ENCODE peak calls at places on chromosomes 5 and 9, in eight cellular contexts. Y is suprapubic skin, V is kidney epithelial cell, O is psoas muscle, A is foreskin fibroblast, B is fibroblast of lung, K is tibial nerve, T is pancreas. U is an unnamed sample.

GRCh38 chr5:115423051-115423450 is 121.5 kb downstream of the FEM1C start:
- DNase-seq in Y (no peak), V (no peak), O (no peak), A (peak), B (no peak), K (no peak), T (no peak), U (no peak)

GRCh38 chr5:172038167-172038566 is 31.7 kb upstream of the FBXW11 start:
- DNase-seq in Y (no peak), V (no peak), O (no peak), A (no peak), B (no peak), K (no peak), T (no peak), U (no peak)

GRCh38 chr5:151250346-151251000 is 2.5 kb upstream of the GM2A start:
- DNase-seq in Y (no peak), V (no peak), O (no peak), A (no peak), B (no peak), K (no peak), T (no peak), U (no peak)

GRCh38 chr5:1110930-1111726 is 735 bp downstream of the SLC12A7 start:
- DNase-seq in Y (no peak), V (no peak), O (no peak), A (peak), B (no peak), K (no peak), T (peak), U (no peak)

GRCh38 chr5:131280417-131280816 is 16.6 kb downstream of the CDC42SE2 start:
- DNase-seq in Y (no peak), V (no peak), O (no peak), A (no peak), B (no peak), K (no peak), T (no peak), U (no peak)

GRCh38 chr5:82673460-82673859 is 395.3 kb upstream of the RPS23 start:
- DNase-seq in Y (no peak), V (no peak), O (no peak), A (no peak), B (no peak), K (no peak), T (no peak), U (no peak)

GRCh38 chr9:122393284-122393983 is 22.6 kb downstream of the PTGS1 start:
- DNase-seq in Y (no peak), V (no peak), O (no peak), A (no peak), B (no peak), K (no peak), T (no peak), U (no peak)

GRCh38 chr9:122332643-122333042 is 38.2 kb upstream of the PTGS1 start:
- DNase-seq in Y (no peak), V (no peak), O (no peak), A (no peak), B (no peak), K (no peak), T (no peak), U (no peak)

GRCh38 chr9:76090909-76091308 is 200.4 kb downstream of the PCSK5 start:
- DNase-seq in Y (no peak), V (no peak), O (no peak), A (no peak), B (no peak), K (no peak), T (no peak), U (no peak)

GRCh38 chr9:36867672-36868471 is 166.2 kb downstream of the PAX5 start:
- DNase-seq in Y (no peak), V (no peak), O (peak), A (no peak), B (no peak), K (no peak), T (no peak), U (no peak)

GRCh38 chr9:88303785-88304495 is 84.3 kb upstream of the SPIN1 start:
- DNase-seq in Y (no peak), V (no peak), O (no peak), A (peak), B (peak), K (no peak), T (no peak), U (no peak)

GRCh38 chr9:110710420-110710819 is 41.8 kb downstream of the MUSK start:
- DNase-seq in Y (no peak), V (no peak), O (no peak), A (no peak), B (no peak), K (no peak), T (no peak), U (no peak)

GRCh38 chr5:143108498-143109128 is 294.9 kb downstream of the NR3C1 start:
- DNase-seq in Y (no peak), V (no peak), O (no peak), A (no peak), B (no peak), K (no peak), T (peak), U (no peak)

GRCh38 chr5:11038772-11039171 is 277.7 kb upstream of the DAP start:
- DNase-seq in Y (no peak), V (no peak), O (no peak), A (no peak), B (no peak), K (no peak), T (no peak), U (no peak)

GRCh38 chr5:27906481-27906880 is 868.1 kb upstream of the CDH9 start:
- DNase-seq in Y (no peak), V (no peak), O (no peak), A (no peak), B (no peak), K (no peak), T (no peak), U (no peak)

GRCh38 chr9:76759726-76760125 is 4.5 kb upstream of the PCA3 start:
- DNase-seq in Y (no peak), V (no peak), O (no peak), A (peak), B (no peak), K (no peak), T (no peak), U (no peak)

GRCh38 chr5:124746252-124746915 is at the start of gene ZNF608:
- DNase-seq in Y (no peak), V (peak), O (no peak), A (peak), B (peak), K (peak), T (no peak), U (peak)

GRCh38 chr9:113257863-113258262 is 17.5 kb downstream of the CDC26 start:
- DNase-seq in Y (no peak), V (no peak), O (no peak), A (no peak), B (no peak), K (no peak), T (no peak), U (no peak)

GRCh38 chr9:83937861-83938455 is 16.7 kb upstream of the KIF27 start:
- DNase-seq in Y (no peak), V (no peak), O (no peak), A (peak), B (peak), K (peak), T (no peak), U (no peak)

DNA sequence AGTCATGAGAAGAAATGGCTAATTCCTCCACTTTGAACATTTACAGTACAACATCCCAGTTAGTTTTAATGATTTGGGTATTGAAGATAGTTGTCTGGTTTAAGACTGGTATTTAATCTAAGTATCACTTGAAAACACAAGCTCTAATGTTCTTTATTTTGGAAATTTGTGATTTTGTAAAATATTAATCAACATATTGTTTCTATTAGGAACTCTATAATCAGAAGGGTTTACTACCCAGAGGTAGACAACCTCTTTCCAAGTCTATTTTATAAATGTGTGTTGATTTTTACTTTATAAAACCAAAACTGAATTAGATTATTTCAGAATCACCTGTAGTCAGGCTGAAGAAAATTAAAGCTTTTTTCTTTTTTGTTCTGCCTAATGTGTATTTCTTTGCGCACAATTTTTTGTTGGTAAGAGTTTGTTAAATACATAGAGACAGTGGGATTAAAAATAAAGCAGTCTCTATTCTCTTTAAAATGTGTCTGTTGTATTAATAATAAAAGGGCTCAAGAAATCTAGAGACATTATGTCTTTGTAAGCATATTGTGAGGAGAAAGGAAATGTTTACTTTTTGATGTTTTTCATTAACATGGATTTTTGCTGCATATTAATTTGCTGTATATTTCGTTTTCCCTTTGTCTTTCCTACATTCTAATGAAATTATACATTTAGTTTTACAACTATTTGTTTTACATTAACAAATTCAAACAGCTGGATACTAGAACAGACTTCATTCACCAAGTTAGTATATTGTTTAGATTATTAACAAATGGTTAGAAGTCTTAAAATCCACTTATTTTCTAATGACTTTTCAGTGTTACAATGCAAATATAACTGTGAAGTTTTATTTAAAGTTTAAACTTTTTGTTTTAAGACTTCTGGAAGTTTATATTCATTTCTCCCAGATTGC is 3.8 kb upstream of the PURA start:
- DNase-seq in Y (no peak), V (no peak), O (no peak), A (no peak), B (no peak), K (no peak), T (no peak), U (no peak)
- H3K4me3 ChIP-seq in Y (no peak), V (no peak), O (peak), A (peak), B (peak), K (no peak), T (peak), U (no peak)

DNA sequence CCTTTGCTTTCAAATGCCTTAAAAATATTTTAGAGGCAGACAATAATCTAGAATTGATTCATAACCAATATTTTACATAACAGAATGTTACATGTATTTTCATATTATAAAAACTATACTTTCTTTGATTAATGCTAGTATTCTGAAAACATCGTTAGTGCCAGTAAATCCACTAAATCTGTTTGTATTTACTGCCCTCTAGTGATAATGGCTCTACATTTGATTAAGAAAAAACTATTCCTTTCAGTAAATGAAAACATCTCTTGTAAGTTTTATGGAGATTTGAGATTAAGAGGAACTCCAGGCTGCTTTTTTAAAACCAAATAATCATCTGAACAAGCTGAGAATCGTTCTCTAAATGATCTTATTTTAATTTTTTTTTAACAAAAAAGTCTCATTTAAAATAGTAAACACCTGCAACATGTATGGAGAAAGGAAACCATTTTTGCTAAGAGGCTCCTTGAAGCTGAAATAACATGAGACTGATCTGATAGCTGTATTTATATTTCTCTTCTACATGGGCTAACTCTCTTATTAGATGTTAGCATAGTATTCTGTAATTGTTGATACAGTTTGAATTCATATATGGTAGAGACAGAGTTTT is 424.7 kb downstream of the RAB3C start:
- DNase-seq in Y (no peak), V (no peak), O (no peak), A (peak), B (peak), K (no peak), T (no peak), U (peak)
- TF ChIP-seq CTCF in Y (peak), V (peak), O (peak), A (peak), B (no peak), K (peak), T (peak), U (peak)

DNA sequence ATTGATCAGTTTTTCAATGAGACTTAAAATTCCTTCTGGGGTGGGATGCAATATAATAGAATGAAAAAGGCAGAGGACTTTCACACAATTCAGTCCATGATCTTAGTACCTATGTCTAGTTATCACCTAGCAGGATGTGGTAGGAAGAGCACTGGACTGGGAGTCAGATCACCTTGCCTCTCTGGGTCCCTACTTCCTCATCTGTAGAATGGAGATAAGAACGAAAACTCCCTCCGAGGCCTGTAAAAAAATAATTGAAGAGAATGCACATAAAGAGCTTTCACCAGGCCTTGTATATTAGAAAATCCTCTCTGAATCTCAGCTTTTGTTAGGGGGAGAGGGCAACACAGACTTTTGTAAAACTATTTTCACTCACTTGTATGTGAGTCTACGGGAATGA is 681 bp upstream of the TMEFF1 start:
- DNase-seq in Y (no peak), V (no peak), O (no peak), A (no peak), B (no peak), K (no peak), T (no peak), U (no peak)
- H3K4me3 ChIP-seq in Y (no peak), V (no peak), O (peak), A (peak), B (peak), K (peak), T (no peak), U (peak)

DNA sequence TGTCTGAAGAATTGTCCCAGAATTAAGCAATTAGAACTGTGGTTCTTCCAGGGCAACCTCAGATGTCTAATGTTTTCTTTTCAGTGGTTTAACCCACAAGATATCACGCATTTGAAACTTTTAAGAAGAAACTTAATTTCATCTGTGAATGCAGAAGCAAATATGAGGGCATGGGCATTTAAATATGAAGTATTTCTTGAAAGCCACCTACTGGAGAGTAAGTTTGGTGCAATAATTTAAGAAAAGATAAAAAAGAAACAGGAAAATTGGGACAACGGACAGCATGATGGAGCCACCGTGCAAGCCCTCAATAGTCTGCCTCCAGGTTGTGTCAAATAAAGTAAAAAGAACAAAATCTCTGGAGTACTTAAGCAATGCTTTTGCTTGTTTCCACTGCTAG is 1.2 kb upstream of the CAPSL start:
- DNase-seq in Y (no peak), V (no peak), O (no peak), A (no peak), B (no peak), K (no peak), T (no peak), U (no peak)
- TF ChIP-seq CTCF in Y (no peak), V (no peak), O (no peak), A (peak), B (no peak), K (no peak), T (no peak), U (peak)

U was measured in retinal pigment epithelial cell.